ENCODE peak calls at places on chromosomes 7 and 10, in five cellular contexts. I, H, O, M and E are unnamed samples.

GRCh38 chr7:5231811-5232484 is 41.9 kb downstream of the WIPI2 start:
- DNase-seq in H (no peak), O (no peak), I (no peak), M (no peak), E (no peak)

GRCh38 chr7:82375713-82376112 is 67.9 kb downstream of the CACNA2D1 start:
- DNase-seq in H (no peak), M (no peak), O (no peak), I (no peak), E (no peak)

GRCh38 chr7:157551325-157552070 is 214.7 kb downstream of the DNAJB6 start:
- DNase-seq in O (no peak), H (no peak), I (no peak), M (no peak), E (no peak)

GRCh38 chr7:3056713-3057388 is 13.2 kb upstream of the CARD11 start:
- DNase-seq in O (no peak), M (no peak), H (no peak), I (no peak), E (no peak)

GRCh38 chr7:133649593-133649992 is 396.7 kb downstream of the EXOC4 start:
- DNase-seq in H (no peak), O (no peak), M (no peak), I (no peak), E (no peak)

GRCh38 chr7:25580156-25580555 is 351.9 kb upstream of the NPVF start:
- DNase-seq in O (no peak), M (no peak), I (no peak), H (no peak), E (peak)

GRCh38 chr7:44881066-44881600 is 4.2 kb downstream of the PURB start:
- DNase-seq in I (no peak), H (no peak), M (no peak), O (no peak), E (no peak)

GRCh38 chr10:87547734-87548311 is 43.1 kb downstream of the MINPP1 start:
- DNase-seq in O (no peak), H (no peak), I (no peak), M (no peak), E (peak)